ENCODE peak calls at places on chromosomes 16 and 17, in seven cellular contexts. I, A, H, Y, S, J and M are unnamed samples.

GRCh38 chr17:40922239-40922638 is 15.2 kb downstream of the KRT23 start:
- DNase-seq in I (no peak), Y (peak; percentile 78), H (peak; percentile 81), S (peak; percentile 88), J (peak; percentile 56), A (no peak), M (peak; percentile 89)

GRCh38 chr16:53933407-53933806 is 229.5 kb downstream of the FTO start:
- DNase-seq in S (no peak), A (no peak), J (no peak), I (no peak), Y (no peak), H (no peak), M (no peak)

GRCh38 chr17:73782641-73783381 is 138.6 kb upstream of the SDK2 start:
- DNase-seq in S (no peak), Y (no peak), I (no peak), J (no peak), H (no peak), A (no peak), M (no peak)

GRCh38 chr16:47160422-47160821 is 16.7 kb upstream of the NETO2 start:
- DNase-seq in A (no peak), H (no peak), J (no peak), I (no peak), Y (no peak), S (no peak), M (no peak)

GRCh38 chr16:14365200-14365851 is 264.7 kb downstream of the PARN start:
- DNase-seq in S (no peak), J (no peak), I (no peak), H (no peak), A (no peak), Y (no peak), M (no peak)

GRCh38 chr17:68567035-68567434 is 34.1 kb downstream of the FAM20A start:
- DNase-seq in S (no peak), H (no peak), I (no peak), Y (no peak), A (no peak), J (no peak), M (no peak)

GRCh38 chr17:33267279-33267790 is 25.8 kb downstream of the ASIC2 start:
- DNase-seq in S (peak; percentile 95), A (no peak), I (no peak), H (peak; percentile 38), Y (no peak), J (peak; percentile 91), M (peak; percentile 95)

GRCh38 chr16:79754081-79754872 is 153.7 kb upstream of the MAF start:
- DNase-seq in Y (no peak), S (no peak), A (no peak), I (no peak), H (peak; percentile 85), J (no peak), M (peak; percentile 18)

GRCh38 chr17:59607061-59607460 is 12.6 kb upstream of the CLTC start:
- DNase-seq in Y (no peak), A (no peak), J (no peak), H (no peak), S (no peak), I (no peak), M (no peak)

GRCh38 chr16:2512920-2513404 is 790 bp upstream of the ATP6V0C start:
- DNase-seq in S (no peak), Y (no peak), I (no peak), J (no peak), H (no peak), A (peak; percentile 62), M (no peak)
- TF ChIP-seq CTCF in S (no peak), Y (no peak), I (no peak), J (no peak), H (no peak), A (no peak), M (no peak)

GRCh38 chr16:67277294-67277998 is 1.9 kb upstream of the PLEKHG4 start:
- DNase-seq in J (peak; percentile 95), S (peak; percentile 96), I (peak; percentile 63), H (peak; percentile 98), A (peak; percentile 71), Y (peak; percentile 38), M (peak; percentile 99)

GRCh38 chr16:67280090-67281015 is 1.0 kb downstream of the PLEKHG4 start:
- DNase-seq in H (no peak), I (no peak), Y (no peak), J (no peak), A (no peak), S (no peak), M (no peak)

GRCh38 chr16:67277999-67278772 is 1.1 kb upstream of the PLEKHG4 start:
- DNase-seq in I (no peak), H (peak; percentile 76), S (peak; percentile 67), Y (no peak), J (peak; percentile 63), A (peak; percentile 55), M (peak; percentile 94)

GRCh38 chr16:67279296-67280089 is at the start of gene PLEKHG4:
- DNase-seq in H (peak; percentile 68), I (no peak), A (peak; percentile 89), J (peak; percentile 89), Y (peak; percentile 60), S (peak; percentile 78), M (peak; percentile 74)

DNA sequence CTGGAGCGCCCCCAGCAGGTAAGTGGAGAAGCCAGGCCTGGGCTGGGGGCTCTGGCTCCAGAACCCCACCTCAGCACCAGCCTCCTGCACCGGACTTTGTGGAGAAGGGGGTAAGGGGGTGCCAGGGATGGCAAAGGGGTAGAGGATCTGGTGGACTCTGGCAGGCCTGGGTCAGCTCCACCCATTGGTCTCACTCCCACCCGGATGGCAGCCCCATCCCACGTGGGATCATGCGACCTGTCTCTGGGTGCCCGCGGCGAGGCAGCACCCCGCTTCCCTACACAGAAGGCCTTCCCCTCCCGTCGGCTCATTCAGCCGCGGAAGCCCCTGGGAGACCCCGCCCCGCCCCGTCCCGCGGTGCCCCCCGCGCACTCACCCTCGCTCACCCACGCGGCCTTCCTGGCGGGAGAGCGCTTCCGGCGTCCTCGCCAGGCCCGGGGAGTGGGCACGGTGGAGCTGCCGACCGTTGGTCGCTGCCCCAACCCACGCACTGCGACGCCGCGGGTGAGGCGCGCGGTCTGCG is 498 bp upstream of the PLEKHG4 start:
- DNase-seq in J (peak; percentile 58), H (no peak), S (no peak), I (no peak), A (no peak), Y (peak; percentile 29), M (peak; percentile 25)
- TF ChIP-seq CTCF in J (no peak), H (peak; percentile 11), S (peak; percentile 56), I (no peak), A (no peak), Y (no peak), M (peak; percentile 28)

GRCh38 chr17:63697341-63698286 is 2.3 kb downstream of the LIMD2 start:
- DNase-seq in J (peak; percentile 34), I (no peak), Y (no peak), A (peak; percentile 82), H (peak; percentile 39), S (peak; percentile 64), M (peak; percentile 32)
- TF ChIP-seq CTCF in J (peak; percentile 27), I (peak; percentile 18), Y (no peak), A (peak; percentile 19), H (peak; percentile 50), S (peak; percentile 62), M (peak; percentile 42)

GRCh38 chr17:38322897-38323296 is 20.9 kb downstream of the GPR179 start:
- DNase-seq in A (no peak), S (no peak), H (no peak), I (no peak), J (no peak), Y (no peak), M (no peak)

GRCh38 chr17:38324141-38324540 is 19.6 kb downstream of the GPR179 start:
- DNase-seq in I (no peak), H (no peak), Y (no peak), A (no peak), S (no peak), J (no peak), M (peak; percentile 30)

GRCh38 chr17:38324732-38325131 is 19.0 kb downstream of the GPR179 start:
- DNase-seq in S (no peak), J (no peak), Y (no peak), I (no peak), H (no peak), A (no peak), M (no peak)

GRCh38 chr17:38320482-38320881 is 23.3 kb downstream of the GPR179 start:
- DNase-seq in Y (peak; percentile 31), S (peak; percentile 90), I (no peak), H (no peak), J (peak; percentile 16), A (no peak), M (no peak)

DNA sequence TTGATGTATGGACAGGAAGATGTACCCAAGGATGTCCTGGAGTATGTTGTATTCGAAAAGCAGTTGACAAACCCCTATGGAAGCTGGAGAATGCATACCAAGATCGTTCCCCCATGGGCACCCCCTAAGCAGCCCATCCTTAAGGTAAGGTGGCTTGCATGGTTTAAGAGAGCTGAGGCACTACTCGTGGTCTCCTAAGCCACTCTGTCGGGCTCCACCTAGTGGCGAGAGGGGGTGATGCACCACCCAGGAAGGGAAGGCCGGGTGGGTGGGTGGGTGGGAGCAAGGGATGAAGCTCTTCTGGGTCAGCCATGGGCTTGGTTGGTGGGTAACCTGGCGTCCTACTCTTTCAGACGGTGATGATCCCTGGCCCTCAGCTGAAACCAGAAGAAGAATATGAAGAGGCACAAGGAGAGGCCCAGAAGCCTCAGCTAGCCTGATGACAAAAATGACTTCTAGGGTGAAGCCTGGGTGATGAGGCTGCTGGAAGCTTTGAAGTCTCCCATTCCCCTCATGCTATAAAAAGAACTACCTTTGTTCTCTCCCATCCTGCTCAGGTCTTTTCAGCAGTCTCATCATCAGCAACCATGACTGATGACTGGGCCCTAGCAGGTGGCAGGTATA is 21.5 kb downstream of the GPR179 start:
- DNase-seq in S (peak; percentile 60), J (peak; percentile 70), H (peak; percentile 62), Y (no peak), I (peak; percentile 12), A (peak; percentile 75), M (peak; percentile 52)
- TF ChIP-seq CTCF in S (peak; percentile 68), J (peak; percentile 83), H (peak; percentile 72), Y (no peak), I (peak; percentile 90), A (peak; percentile 84), M (peak; percentile 61)

DNA sequence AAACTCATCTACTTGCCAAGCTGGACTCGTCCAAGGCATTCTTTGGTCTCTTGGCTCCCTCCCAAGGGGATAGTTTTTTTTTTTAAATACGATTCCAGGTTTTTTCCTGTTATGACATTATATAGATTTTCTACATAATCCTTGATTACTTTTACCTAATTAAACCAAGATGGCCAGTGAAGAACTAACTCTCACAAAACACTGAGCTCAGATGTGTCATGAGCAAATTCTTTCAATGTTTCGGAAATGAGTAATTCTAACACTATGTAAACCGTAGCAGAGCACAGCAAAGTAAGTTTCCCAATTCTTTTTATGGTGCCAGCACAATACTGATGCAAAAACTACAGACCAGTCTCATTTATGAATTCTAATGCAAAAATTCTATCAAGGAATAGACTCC is 1.8 kb downstream of the ZNF23 start:
- DNase-seq in I (no peak), A (no peak), J (peak; percentile 66), H (peak; percentile 72), Y (no peak), S (peak; percentile 61), M (peak; percentile 85)
- TF ChIP-seq CTCF in I (no peak), A (no peak), J (no peak), H (no peak), Y (no peak), S (no peak), M (no peak)

GRCh38 chr16:81994485-81994884 is 16.8 kb downstream of the SDR42E1 start:
- DNase-seq in H (no peak), I (no peak), A (no peak), J (no peak), Y (no peak), S (no peak), M (no peak)
- TF ChIP-seq CTCF in H (peak; percentile 17), I (no peak), A (no peak), J (no peak), Y (no peak), S (peak; percentile 37), M (no peak)